ENCODE peak calls at places on chromosome 2, in eight cellular contexts. L, E, N, Q, U, A, X and M are unnamed samples.

GRCh38 chr2:135095591-135095990 is 43.5 kb downstream of the RAB3GAP1 start:
- DNase-seq in N (no peak), E (no peak), Q (no peak), A (no peak), X (no peak), U (no peak), L (no peak), M (no peak)

GRCh38 chr2:152236191-152236925 is 60.8 kb upstream of the STAM2 start:
- DNase-seq in U (no peak), N (no peak), A (no peak), Q (no peak), E (no peak), L (no peak), X (no peak), M (no peak)

GRCh38 chr2:213861638-213862037 is 549.2 kb upstream of the VWC2L start:
- DNase-seq in L (no peak), N (no peak), X (no peak), Q (no peak), U (no peak), A (no peak), E (no peak), M (no peak)

GRCh38 chr2:150860301-150860700 is 372.8 kb upstream of the RND3 start:
- DNase-seq in N (no peak), X (no peak), A (no peak), E (no peak), U (no peak), L (no peak), Q (no peak), M (no peak)

GRCh38 chr2:226362991-226363390 is 436.6 kb downstream of the IRS1 start:
- DNase-seq in A (no peak), Q (no peak), L (no peak), N (peak), U (no peak), E (no peak), X (no peak), M (no peak)

GRCh38 chr2:219399716-219400478 is 12.2 kb upstream of the DNPEP start:
- DNase-seq in L (no peak), N (no peak), X (no peak), E (no peak), Q (no peak), A (no peak), U (no peak), M (no peak)

GRCh38 chr2:12931211-12931844 is 214.6 kb downstream of the TRIB2 start:
- DNase-seq in L (peak), Q (peak), X (no peak), E (peak), N (peak), A (no peak), U (no peak), M (peak)

GRCh38 chr2:128497461-128497860 is 178.8 kb upstream of the HS6ST1 start:
- DNase-seq in L (no peak), U (no peak), A (no peak), N (no peak), E (no peak), Q (no peak), X (no peak), M (no peak)

GRCh38 chr2:238428866-238429265 is 2.1 kb downstream of the ASB1 start:
- DNase-seq in U (no peak), L (no peak), N (no peak), E (no peak), A (no peak), X (no peak), Q (no peak), M (no peak)

GRCh38 chr2:11100976-11101375 is 54.3 kb upstream of the SLC66A3 start:
- DNase-seq in E (no peak), L (no peak), A (no peak), U (no peak), Q (no peak), X (no peak), N (no peak), M (no peak)

GRCh38 chr2:30475542-30475941 is 28.5 kb downstream of the LCLAT1 start:
- DNase-seq in E (no peak), N (peak), Q (no peak), X (no peak), A (no peak), U (no peak), L (no peak), M (no peak)
- TF ChIP-seq CTCF in E (no peak), N (peak), Q (no peak), X (no peak), A (peak), U (peak), L (no peak), M (no peak)

GRCh38 chr2:164126960-164127359 is 391.2 kb upstream of the FIGN start:
- DNase-seq in L (no peak), E (no peak), N (peak), U (no peak), Q (no peak), X (no peak), A (no peak), M (no peak)
- TF ChIP-seq CTCF in L (peak), E (no peak), N (peak), U (peak), Q (no peak), X (no peak), A (peak), M (no peak)

GRCh38 chr2:19541884-19542283 is 183.5 kb upstream of the OSR1 start:
- DNase-seq in L (no peak), X (no peak), E (no peak), U (no peak), Q (no peak), A (no peak), N (no peak), M (no peak)

GRCh38 chr2:19545507-19545906 is 187.1 kb upstream of the OSR1 start:
- DNase-seq in E (no peak), A (no peak), Q (no peak), N (no peak), U (no peak), L (no peak), X (no peak), M (no peak)

GRCh38 chr2:19542796-19543195 is 184.4 kb upstream of the OSR1 start:
- DNase-seq in X (no peak), E (no peak), N (peak), Q (no peak), A (no peak), U (no peak), L (no peak), M (no peak)

GRCh38 chr2:19543271-19544019 is 185.0 kb upstream of the OSR1 start:
- DNase-seq in A (no peak), Q (no peak), E (no peak), X (no peak), N (peak), U (no peak), L (no peak), M (no peak)

GRCh38 chr2:19544020-19544383 is 185.6 kb upstream of the OSR1 start:
- DNase-seq in U (no peak), N (no peak), Q (no peak), A (no peak), X (no peak), E (no peak), L (no peak), M (no peak)
- TF ChIP-seq CTCF in U (no peak), N (no peak), Q (no peak), A (no peak), X (no peak), E (no peak), L (no peak), M (no peak)

DNA sequence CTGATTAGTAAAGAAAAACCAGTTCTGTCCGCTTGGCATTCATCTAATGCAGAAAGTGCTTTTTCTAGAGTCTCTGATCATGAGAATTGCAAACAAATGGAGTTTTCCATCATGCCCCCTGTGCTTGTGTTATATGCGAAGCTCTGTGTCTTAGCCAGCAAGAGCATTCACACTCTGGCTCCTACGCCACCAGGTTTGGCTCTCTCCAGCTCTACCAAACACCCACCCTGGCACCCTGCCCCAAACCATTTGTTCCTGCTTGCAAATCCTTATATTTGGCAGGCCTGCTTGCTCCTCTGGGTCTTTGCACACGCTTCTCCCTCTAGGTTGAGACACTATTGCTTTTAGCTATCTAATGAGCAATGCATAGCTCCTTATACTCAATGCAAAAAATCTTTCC is 204.1 kb upstream of the CYRIA start:
- DNase-seq in E (no peak), X (no peak), L (no peak), N (no peak), U (no peak), Q (no peak), A (no peak), M (no peak)
- TF ChIP-seq CTCF in E (no peak), X (no peak), L (no peak), N (no peak), U (no peak), Q (no peak), A (no peak), M (no peak)

GRCh38 chr2:105519516-105519915 is 120.7 kb upstream of the FHL2 start:
- DNase-seq in U (no peak), L (no peak), X (no peak), Q (no peak), A (no peak), E (no peak), N (peak), M (no peak)

GRCh38 chr2:105521616-105522015 is 122.8 kb upstream of the FHL2 start:
- DNase-seq in E (no peak), A (no peak), U (no peak), Q (no peak), N (no peak), X (no peak), L (no peak), M (no peak)

GRCh38 chr2:105518897-105519296 is 120.0 kb upstream of the FHL2 start:
- DNase-seq in N (no peak), U (no peak), A (no peak), E (no peak), L (no peak), Q (no peak), X (no peak), M (no peak)

GRCh38 chr2:105522645-105523044 is 123.8 kb upstream of the FHL2 start:
- DNase-seq in Q (no peak), N (no peak), A (no peak), X (no peak), U (no peak), L (no peak), E (no peak), M (no peak)

DNA sequence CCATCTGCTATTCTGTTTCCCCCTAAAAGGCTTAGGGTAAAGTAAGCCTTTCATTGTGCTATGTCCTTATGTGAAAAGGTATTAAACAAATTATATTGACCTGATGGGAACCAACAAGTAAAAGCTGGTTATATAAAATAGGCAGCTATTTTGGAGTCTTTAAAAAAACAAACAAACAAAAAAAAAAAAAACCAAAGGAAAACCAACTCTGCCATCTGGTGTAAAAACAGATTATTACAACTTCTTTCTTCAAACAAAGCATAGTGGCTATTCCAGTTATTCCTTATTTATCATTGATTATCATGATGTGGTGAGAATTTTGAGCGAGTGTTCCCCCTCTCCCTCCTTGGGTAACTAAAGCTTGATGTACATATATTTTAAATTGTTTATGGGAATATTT is 122.3 kb upstream of the FHL2 start:
- DNase-seq in U (no peak), L (peak), A (no peak), Q (peak), X (no peak), E (no peak), N (peak), M (no peak)
- TF ChIP-seq CTCF in U (peak), L (peak), A (peak), Q (peak), X (no peak), E (peak), N (peak), M (peak)

GRCh38 chr2:9991221-9991620 is 39.7 kb downstream of the GRHL1 start:
- DNase-seq in L (no peak), U (no peak), Q (no peak), N (no peak), A (no peak), E (no peak), X (no peak), M (no peak)

GRCh38 chr2:9991829-9992273 is 40.4 kb downstream of the GRHL1 start:
- DNase-seq in U (peak), L (no peak), X (no peak), Q (no peak), E (peak), N (no peak), A (no peak), M (no peak)

GRCh38 chr2:9994462-9994861 is 43.0 kb downstream of the GRHL1 start:
- DNase-seq in U (peak), X (peak), Q (no peak), L (no peak), A (no peak), N (no peak), E (no peak), M (no peak)

GRCh38 chr2:9995059-9995458 is 43.6 kb downstream of the GRHL1 start:
- DNase-seq in X (peak), U (no peak), N (no peak), A (no peak), L (no peak), E (no peak), Q (no peak), M (no peak)

GRCh38 chr2:9993490-9994165 is 42.1 kb downstream of the GRHL1 start:
- DNase-seq in X (peak), U (peak), Q (no peak), A (no peak), N (no peak), E (no peak), L (no peak), M (no peak)
- TF ChIP-seq CTCF in X (no peak), U (no peak), Q (no peak), A (peak), N (peak), E (no peak), L (no peak), M (no peak)

GRCh38 chr2:47660167-47660566 is 122.8 kb upstream of the MSH6 start:
- DNase-seq in L (no peak), U (no peak), E (no peak), X (no peak), A (no peak), Q (no peak), N (no peak), M (no peak)

GRCh38 chr2:47666332-47666731 is 116.6 kb upstream of the MSH6 start:
- DNase-seq in E (no peak), Q (no peak), L (no peak), A (no peak), N (no peak), U (no peak), X (no peak), M (no peak)

GRCh38 chr2:47662547-47662946 is 120.4 kb upstream of the MSH6 start:
- DNase-seq in U (no peak), N (no peak), Q (no peak), A (no peak), X (no peak), L (no peak), E (no peak), M (no peak)

GRCh38 chr2:47661310-47661709 is 121.6 kb upstream of the MSH6 start:
- DNase-seq in Q (no peak), A (no peak), U (no peak), N (no peak), X (no peak), L (no peak), E (no peak), M (no peak)

DNA sequence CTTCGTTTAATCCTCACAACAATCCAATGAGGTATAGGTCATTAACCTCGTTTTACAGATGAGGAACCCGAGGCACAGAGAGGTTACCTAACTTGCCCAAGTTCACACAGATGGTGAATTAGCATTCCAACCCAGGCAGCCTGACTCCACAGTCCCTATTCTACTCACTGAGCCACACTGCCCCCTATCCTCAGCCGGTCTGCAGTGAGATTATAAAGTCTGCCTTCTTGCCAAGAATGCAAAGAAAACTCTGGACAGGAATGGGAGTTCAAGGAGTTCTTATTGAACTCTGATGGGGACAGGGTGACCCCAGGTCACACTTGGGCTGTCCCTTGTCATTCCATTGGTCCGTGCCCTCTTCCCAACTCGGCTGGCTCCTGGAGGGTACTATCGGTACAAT is 118.1 kb upstream of the MSH6 start:
- DNase-seq in N (no peak), X (no peak), E (no peak), A (no peak), U (no peak), Q (no peak), L (no peak), M (no peak)
- TF ChIP-seq CTCF in N (no peak), X (no peak), E (no peak), A (no peak), U (no peak), Q (peak), L (no peak), M (no peak)

GRCh38 chr2:236762628-236763027 is 193.0 kb downstream of the ACKR3 start:
- DNase-seq in N (no peak), E (no peak), L (no peak), Q (no peak), U (no peak), A (no peak), X (no peak), M (no peak)
- TF ChIP-seq CTCF in N (no peak), E (no peak), L (no peak), Q (no peak), U (no peak), A (no peak), X (no peak), M (no peak)